ENCODE peak calls at places on chromosomes 12 and 14, in ten cellular contexts. I is esophagus muscularis mucosa; M is stimulated activated CD4-positive, alpha-beta T cell treated with anti-CD3 and anti-CD28 coated beads, TNF-alpha, amount 100 ng/mL, for 4 hours; K is cardiac muscle cell; F is HTR-8/SVneo; B is NCI-H345; U is thoracic aorta; D is NCI-H1092 treated with DMSO at 0.1 percent for 48 hours; S is stimulated activated CD8-positive, alpha-beta memory T cell treated with anti-CD3 and anti-CD28 coated beads, Interleukin-2, amount 100 ng/mL, for 48 hours; H is CD8-positive, alpha-beta memory T cell. Q is an unnamed sample.

GRCh38 chr12:47302111-47302597 is 222.4 kb upstream of the AMIGO2 start:
- DNase-seq in K (no peak), M (no peak), I (peak; percentile 39), U (no peak), F (no peak), H (no peak), S (no peak), D (no peak), B (no peak), Q (no peak)

GRCh38 chr12:116818948-116819832 is 62.1 kb downstream of the HRK start:
- DNase-seq in D (peak; percentile 73), S (peak; percentile 88), I (peak; percentile 96), K (peak; percentile 96), U (peak; percentile 70), H (peak; percentile 94), M (peak; percentile 86), F (peak; percentile 95), B (peak; percentile 89), Q (peak; percentile 95)

GRCh38 chr12:125081427-125081826 is 16.2 kb downstream of the AACS start:
- DNase-seq in B (peak; percentile 99), F (no peak), M (no peak), I (no peak), K (no peak), U (no peak), D (peak; percentile 99), H (no peak), S (no peak), Q (peak; percentile 30)

GRCh38 chr12:113088037-113088436 is 31.5 kb downstream of the DTX1 start:
- DNase-seq in K (no peak), I (no peak), U (no peak), H (no peak), F (no peak), B (no peak), D (no peak), S (no peak), M (no peak), Q (no peak)

GRCh38 chr12:117587646-117588287 is 226.3 kb upstream of the NOS1 start:
- DNase-seq in S (peak; percentile 6), H (no peak), K (peak; percentile 43), I (no peak), B (peak; percentile 68), M (peak; percentile 6), U (no peak), D (peak; percentile 33), F (peak; percentile 31), Q (peak; percentile 73)

GRCh38 chr12:75666980-75667359 is 155.6 kb upstream of the KRR1 start:
- DNase-seq in K (peak; percentile 78), U (no peak), M (no peak), B (no peak), I (no peak), D (no peak), H (no peak), S (no peak), F (no peak), Q (no peak)

GRCh38 chr12:6827982-6828670 is at the start of gene P3H3:
- DNase-seq in M (no peak), H (no peak), I (no peak), D (peak; percentile 59), K (peak; percentile 63), B (peak; percentile 67), F (peak; percentile 72), S (no peak), U (no peak), Q (no peak)

GRCh38 chr14:75283162-75283883 is 4.7 kb downstream of the FOS start:
- DNase-seq in I (no peak), M (no peak), K (peak; percentile 77), D (no peak), F (no peak), H (peak; percentile 64), U (no peak), S (no peak), B (no peak), Q (peak; percentile 80)

GRCh38 chr14:59360923-59361794 is 104.0 kb downstream of the GPR135 start:
- DNase-seq in H (no peak), S (no peak), U (no peak), D (peak; percentile 95), B (peak; percentile 92), F (peak; percentile 90), I (no peak), K (peak; percentile 92), M (no peak), Q (peak; percentile 48)

GRCh38 chr12:111761099-111761498 is 5.6 kb upstream of the ALDH2 start:
- DNase-seq in F (no peak), B (no peak), D (no peak), U (no peak), K (no peak), I (no peak), M (no peak), H (no peak), S (no peak), Q (no peak)